ENCODE peak calls at places on chromosomes 11 and 22, in nine cellular contexts. B is psoas muscle, U is AG04450, L is A673, Q is cardiac muscle cell, I is dorsolateral prefrontal cortex, W is stomach, V is A549, A is gastrocnemius medialis. D is an unnamed sample.

GRCh38 chr22:40960137-40960536 is 9.0 kb downstream of the RBX1 start:
- DNase-seq in B (no peak), U (no peak), L (no peak), Q (no peak), I (no peak), W (no peak), V (no peak), A (no peak), D (no peak)

GRCh38 chr22:43077121-43077877 is 11.9 kb downstream of the TTLL1 start:
- DNase-seq in B (no peak), U (no peak), L (no peak), Q (no peak), I (peak; percentile 51), W (no peak), V (no peak), A (no peak), D (no peak)

GRCh38 chr11:81674211-81674610 is 1059.5 kb downstream of the FAM181B start:
- DNase-seq in B (no peak), U (no peak), L (no peak), Q (no peak), I (no peak), W (no peak), V (no peak), A (no peak), D (no peak)

GRCh38 chr22:38802671-38803121 is 8.8 kb upstream of the DNAL4 start:
- DNase-seq in B (peak; percentile 58), U (peak; percentile 85), L (peak; percentile 99), Q (peak; percentile 95), I (no peak), W (peak; percentile 35), V (peak; percentile 79), A (peak; percentile 46), D (no peak)

GRCh38 chr11:69374110-69374981 is 80.4 kb downstream of the MYEOV start:
- DNase-seq in B (no peak), U (no peak), L (no peak), Q (no peak), I (no peak), W (peak; percentile 22), V (no peak), A (no peak), D (peak; percentile 66)

GRCh38 chr11:17209939-17210245 is 2.1 kb upstream of the PIK3C2A start:
- DNase-seq in B (no peak), U (no peak), L (no peak), Q (no peak), I (no peak), W (no peak), V (no peak), A (no peak), D (no peak)

GRCh38 chr11:124754710-124755109 is 2.7 kb upstream of the VSIG2 start:
- DNase-seq in B (no peak), U (no peak), L (no peak), Q (no peak), I (no peak), W (no peak), V (no peak), A (no peak), D (no peak)

GRCh38 chr11:4059424-4059823 is 35.2 kb upstream of the RRM1 start:
- DNase-seq in B (no peak), U (no peak), L (no peak), Q (no peak), I (no peak), W (no peak), V (no peak), A (no peak), D (no peak)

GRCh38 chr11:102229510-102230119 is 87.7 kb upstream of the BIRC3 start:
- DNase-seq in B (no peak), U (no peak), L (no peak), Q (no peak), I (no peak), W (peak; percentile 52), V (no peak), A (no peak), D (no peak)

GRCh38 chr11:121321614-121322243 is 29.2 kb downstream of the SC5D start:
- DNase-seq in B (no peak), U (no peak), L (peak; percentile 33), Q (peak; percentile 20), I (peak; percentile 83), W (no peak), V (no peak), A (no peak), D (no peak)

GRCh38 chr11:86687083-86687799 is 14.8 kb upstream of the ME3 start:
- DNase-seq in B (no peak), U (no peak), L (no peak), Q (no peak), I (no peak), W (no peak), V (no peak), A (no peak), D (no peak)

GRCh38 chr11:66854231-66854661 is 2.6 kb upstream of the LRFN4 start:
- DNase-seq in B (no peak), U (no peak), L (no peak), Q (no peak), I (no peak), W (no peak), V (no peak), A (no peak), D (no peak)

GRCh38 chr11:17244046-17244445 is 32.5 kb upstream of the NUCB2 start:
- DNase-seq in B (no peak), U (no peak), L (no peak), Q (no peak), I (no peak), W (no peak), V (no peak), A (no peak), D (no peak)

GRCh38 chr11:134252539-134253188 is 488 bp downstream of the THYN1 start:
- DNase-seq in B (no peak), U (no peak), L (no peak), Q (peak; percentile 68), I (no peak), W (no peak), V (peak; percentile 4), A (no peak), D (no peak)

GRCh38 chr11:25733777-25734176 is 598.2 kb upstream of the ANO3 start:
- DNase-seq in B (no peak), U (no peak), L (peak; percentile 0), Q (peak; percentile 24), I (no peak), W (no peak), V (no peak), A (no peak), D (no peak)

GRCh38 chr22:49177666-49178065 is 650.0 kb downstream of the BRD1 start:
- DNase-seq in B (no peak), U (no peak), L (no peak), Q (no peak), I (no peak), W (no peak), V (no peak), A (no peak), D (no peak)

GRCh38 chr22:41830174-41830573 is 2.7 kb upstream of the SREBF2 start:
- DNase-seq in B (no peak), U (no peak), L (no peak), Q (no peak), I (no peak), W (no peak), V (no peak), A (no peak), D (no peak)

GRCh38 chr11:130426223-130427048 is 2.0 kb downstream of the ADAMTS8 start:
- DNase-seq in B (no peak), U (no peak), L (no peak), Q (no peak), I (peak; percentile 74), W (no peak), V (no peak), A (no peak), D (no peak)

GRCh38 chr11:7651140-7651551 is 22.2 kb downstream of the CYB5R2 start:
- DNase-seq in B (no peak), U (no peak), L (no peak), Q (no peak), I (peak; percentile 69), W (no peak), V (no peak), A (no peak), D (peak; percentile 56)

GRCh38 chr11:91265946-91266345 is 958.7 kb upstream of the FAT3 start:
- DNase-seq in B (no peak), U (no peak), L (no peak), Q (no peak), I (no peak), W (no peak), V (no peak), A (no peak), D (no peak)
- TF ChIP-seq CTCF in B (no peak), U (no peak), L (no peak), Q (no peak), I (no peak), W (no peak), V (no peak), A (no peak), D (no peak)

DNA sequence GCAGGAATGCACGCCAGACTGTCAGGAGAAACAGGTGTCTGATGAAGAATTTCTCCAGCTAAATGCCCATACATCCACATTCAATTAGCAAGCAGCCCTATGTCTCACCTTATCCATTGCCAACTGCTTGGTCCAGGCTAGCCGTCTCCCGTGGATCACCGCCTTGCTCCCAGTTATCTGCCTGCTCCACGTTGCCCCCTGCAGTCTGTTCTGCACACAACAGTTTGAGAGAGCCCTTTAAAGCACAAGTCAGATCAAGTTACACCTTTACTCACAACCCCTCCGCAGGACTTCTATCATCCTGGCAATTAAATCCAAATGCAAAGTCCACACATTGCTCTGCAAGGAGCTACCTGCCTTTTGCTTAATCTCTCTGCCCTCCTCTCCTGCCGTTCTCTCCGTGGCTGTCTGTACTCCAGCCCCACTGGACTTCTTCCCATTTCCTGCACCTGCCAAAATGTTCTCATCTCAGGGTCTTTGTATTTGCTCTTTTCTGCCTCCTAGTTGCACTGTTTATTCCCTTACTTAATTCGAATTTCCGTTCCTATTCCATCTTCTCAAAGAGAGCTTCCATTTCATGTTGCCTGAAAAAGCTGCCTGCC is 185.3 kb upstream of the LARGE1 start:
- DNase-seq in B (peak; percentile 35), U (no peak), L (peak; percentile 15), Q (no peak), I (peak; percentile 73), W (peak; percentile 81), V (peak; percentile 2), A (no peak), D (no peak)
- H3K4me3 ChIP-seq in B (no peak overlapping the region), U (no peak overlapping the region), L (no peak overlapping the region), Q (no peak overlapping the region), I (no peak overlapping the region), W (no peak overlapping the region), V (no peak overlapping the region), A (no peak overlapping the region), D (no peak overlapping the region)

GRCh38 chr22:45007247-45007945 is 2.4 kb downstream of the PHF21B start:
- DNase-seq in B (peak; percentile 29), U (no peak), L (peak; percentile 73), Q (peak; percentile 33), I (no peak), W (no peak), V (peak; percentile 18), A (no peak), D (no peak)
- H3K27ac ChIP-seq in B (no peak overlapping the region), U (no peak overlapping the region), L (peak overlapping the region; percentile 75), Q (peak overlapping the region; percentile 91), I (peak overlapping the region; percentile 87), W (peak overlapping the region; percentile 49), V (no peak overlapping the region), A (no peak overlapping the region), D (peak overlapping the region; percentile 69)

GRCh38 chr11:93020248-93021088 is 51.0 kb downstream of the MTNR1B start:
- DNase-seq in B (no peak), U (peak; percentile 79), L (peak; percentile 49), Q (peak; percentile 81), I (no peak), W (no peak), V (peak; percentile 8), A (no peak), D (no peak)
- TF ChIP-seq CTCF in B (no peak), U (no peak), L (no peak), Q (no peak), I (no peak), W (no peak), V (no peak), A (no peak), D (no peak)

D was measured in coronary artery.